ENCODE peak calls at places on chromosome 20, in four cellular contexts. One of them, this sample, is unnamed.

GRCh38 chr20:37571033-37571432 is 43.4 kb upstream of the BLCAP start:
- DNase-seq in CD8-positive, alpha-beta T cell: no peak
- DNase-seq in naive thymus-derived CD4-positive, alpha-beta T cell: no peak
- DNase-seq in left ventricle myocardium inferior: no peak
- DNase-seq in this sample: no peak

GRCh38 chr20:1623501-1624250 is 3.9 kb upstream of the SIRPB1 start:
- DNase-seq in left ventricle myocardium inferior: no peak
- DNase-seq in CD8-positive, alpha-beta T cell: no peak
- DNase-seq in naive thymus-derived CD4-positive, alpha-beta T cell: no peak
- DNase-seq in this sample: no peak

GRCh38 chr20:6388666-6389197 is 265.9 kb upstream of the FERMT1 start:
- DNase-seq in CD8-positive, alpha-beta T cell: no peak
- DNase-seq in naive thymus-derived CD4-positive, alpha-beta T cell: no peak
- DNase-seq in left ventricle myocardium inferior: no peak
- DNase-seq in this sample: no peak

GRCh38 chr20:39004508-39004907 is 42.4 kb downstream of the DHX35 start:
- DNase-seq in left ventricle myocardium inferior: no peak
- DNase-seq in naive thymus-derived CD4-positive, alpha-beta T cell: peak
- DNase-seq in CD8-positive, alpha-beta T cell: peak
- DNase-seq in this sample: no peak

GRCh38 chr20:35697696-35698297 is 1.4 kb downstream of the NFS1 start:
- DNase-seq in naive thymus-derived CD4-positive, alpha-beta T cell: no peak
- DNase-seq in CD8-positive, alpha-beta T cell: no peak
- DNase-seq in left ventricle myocardium inferior: no peak
- DNase-seq in this sample: no peak

GRCh38 chr20:2261105-2261504 is 34.7 kb upstream of the TGM3 start:
- DNase-seq in naive thymus-derived CD4-positive, alpha-beta T cell: no peak
- DNase-seq in CD8-positive, alpha-beta T cell: no peak
- DNase-seq in left ventricle myocardium inferior: no peak
- DNase-seq in this sample: no peak

GRCh38 chr20:12229891-12230290 is 312.2 kb downstream of the BTBD3 start:
- DNase-seq in left ventricle myocardium inferior: no peak
- DNase-seq in CD8-positive, alpha-beta T cell: no peak
- DNase-seq in naive thymus-derived CD4-positive, alpha-beta T cell: no peak
- DNase-seq in this sample: no peak

GRCh38 chr20:8148501-8148900 is 16.4 kb downstream of the PLCB1 start:
- DNase-seq in naive thymus-derived CD4-positive, alpha-beta T cell: no peak
- DNase-seq in left ventricle myocardium inferior: no peak
- DNase-seq in CD8-positive, alpha-beta T cell: no peak
- DNase-seq in this sample: no peak

GRCh38 chr20:46850416-46850815 is 44.2 kb upstream of the EYA2 start:
- DNase-seq in naive thymus-derived CD4-positive, alpha-beta T cell: no peak
- DNase-seq in CD8-positive, alpha-beta T cell: no peak
- DNase-seq in left ventricle myocardium inferior: no peak
- DNase-seq in this sample: no peak

GRCh38 chr20:18443841-18444240 is 23.0 kb downstream of the DZANK1 start:
- DNase-seq in CD8-positive, alpha-beta T cell: no peak
- DNase-seq in left ventricle myocardium inferior: no peak
- DNase-seq in naive thymus-derived CD4-positive, alpha-beta T cell: no peak
- DNase-seq in this sample: no peak

GRCh38 chr20:58407201-58407873 is 18.3 kb downstream of the VAPB start:
- DNase-seq in left ventricle myocardium inferior: no peak
- DNase-seq in CD8-positive, alpha-beta T cell: no peak
- DNase-seq in naive thymus-derived CD4-positive, alpha-beta T cell: no peak
- DNase-seq in this sample: no peak

GRCh38 chr20:50514750-50515149 is 4.6 kb downstream of the PTPN1 start:
- DNase-seq in left ventricle myocardium inferior: no peak
- DNase-seq in naive thymus-derived CD4-positive, alpha-beta T cell: no peak
- DNase-seq in CD8-positive, alpha-beta T cell: no peak
- DNase-seq in this sample: no peak

GRCh38 chr20:50516180-50516934 is 6.2 kb downstream of the PTPN1 start:
- DNase-seq in left ventricle myocardium inferior: no peak
- DNase-seq in naive thymus-derived CD4-positive, alpha-beta T cell: no peak
- DNase-seq in CD8-positive, alpha-beta T cell: no peak
- DNase-seq in this sample: no peak

GRCh38 chr20:50514035-50514337 is 3.8 kb downstream of the PTPN1 start:
- DNase-seq in naive thymus-derived CD4-positive, alpha-beta T cell: no peak
- DNase-seq in left ventricle myocardium inferior: no peak
- DNase-seq in CD8-positive, alpha-beta T cell: no peak
- DNase-seq in this sample: no peak

GRCh38 chr20:50516935-50517816 is 7.0 kb downstream of the PTPN1 start:
- DNase-seq in naive thymus-derived CD4-positive, alpha-beta T cell: no peak
- DNase-seq in left ventricle myocardium inferior: no peak
- DNase-seq in CD8-positive, alpha-beta T cell: no peak
- DNase-seq in this sample: no peak

GRCh38 chr20:50515471-50516106 is 5.4 kb downstream of the PTPN1 start:
- DNase-seq in CD8-positive, alpha-beta T cell: no peak
- DNase-seq in naive thymus-derived CD4-positive, alpha-beta T cell: no peak
- DNase-seq in left ventricle myocardium inferior: no peak
- DNase-seq in this sample: no peak
- H3K4me3 ChIP-seq in CD8-positive, alpha-beta T cell: no peak
- H3K4me3 ChIP-seq in naive thymus-derived CD4-positive, alpha-beta T cell: no peak
- H3K4me3 ChIP-seq in left ventricle myocardium inferior: no peak
- H3K4me3 ChIP-seq in this sample: no peak

GRCh38 chr20:4573564-4574355 is 147.9 kb upstream of the PRND start:
- DNase-seq in naive thymus-derived CD4-positive, alpha-beta T cell: no peak
- DNase-seq in CD8-positive, alpha-beta T cell: no peak
- DNase-seq in left ventricle myocardium inferior: no peak
- DNase-seq in this sample: no peak
- H3K4me3 ChIP-seq in naive thymus-derived CD4-positive, alpha-beta T cell: no peak
- H3K4me3 ChIP-seq in CD8-positive, alpha-beta T cell: no peak
- H3K4me3 ChIP-seq in left ventricle myocardium inferior: no peak
- H3K4me3 ChIP-seq in this sample: no peak

GRCh38 chr20:62063601-62063980 is 2.1 kb downstream of the TAF4 start:
- DNase-seq in CD8-positive, alpha-beta T cell: no peak
- DNase-seq in left ventricle myocardium inferior: no peak
- DNase-seq in naive thymus-derived CD4-positive, alpha-beta T cell: no peak
- DNase-seq in this sample: no peak
- H3K4me3 ChIP-seq in CD8-positive, alpha-beta T cell: no peak
- H3K4me3 ChIP-seq in left ventricle myocardium inferior: peak
- H3K4me3 ChIP-seq in naive thymus-derived CD4-positive, alpha-beta T cell: no peak
- H3K4me3 ChIP-seq in this sample: no peak

DNA sequence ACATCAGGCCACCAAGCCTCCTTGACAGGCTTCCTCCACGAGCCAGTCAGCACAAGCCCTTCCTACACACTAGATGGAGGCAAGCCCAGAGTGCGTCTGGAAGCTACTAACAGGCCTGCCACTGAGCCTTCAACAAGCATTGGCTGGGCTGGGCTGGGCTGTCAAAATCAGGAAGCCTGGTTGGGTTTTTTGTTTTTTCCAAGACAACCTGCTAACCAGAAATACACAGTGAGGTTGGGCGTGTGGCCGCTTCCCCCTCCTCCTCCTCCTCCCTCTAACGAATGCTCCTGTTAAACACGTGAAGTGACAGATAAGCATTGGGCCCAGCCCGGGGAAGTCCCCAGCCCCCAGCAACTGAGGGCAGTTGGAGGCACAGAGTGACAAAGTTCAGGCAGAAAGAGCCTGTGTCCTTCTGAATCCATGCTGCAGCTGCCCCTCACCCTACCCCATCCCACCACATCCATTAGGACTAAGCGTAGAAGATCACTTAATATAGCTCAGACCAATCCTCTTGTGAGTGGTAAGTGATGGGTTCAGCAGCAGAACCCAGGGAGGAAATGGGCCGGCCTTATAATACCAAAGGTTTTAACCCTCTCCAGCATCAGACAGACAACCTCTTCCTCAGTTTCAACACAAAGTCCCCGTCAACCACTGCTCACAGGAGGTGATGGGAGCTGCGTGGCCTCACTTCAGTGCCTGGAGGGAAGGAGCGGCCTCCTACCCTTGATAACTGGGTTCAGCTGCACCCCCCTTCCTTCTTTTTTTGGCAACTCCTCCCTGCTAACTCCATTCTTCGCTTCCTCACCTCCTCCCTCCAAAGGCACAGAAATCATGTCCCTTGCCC is 1.1 kb downstream of the NFATC2 start:
- DNase-seq in CD8-positive, alpha-beta T cell: peak
- DNase-seq in naive thymus-derived CD4-positive, alpha-beta T cell: peak
- DNase-seq in left ventricle myocardium inferior: peak
- DNase-seq in this sample: peak
- H3K4me3 ChIP-seq in CD8-positive, alpha-beta T cell: peak
- H3K4me3 ChIP-seq in naive thymus-derived CD4-positive, alpha-beta T cell: peak
- H3K4me3 ChIP-seq in left ventricle myocardium inferior: peak
- H3K4me3 ChIP-seq in this sample: peak

This sample was measured in Jurkat, Clone E6-1.